ENCODE peak calls at places on chromosomes 5 and 9, in six cellular contexts. One of them, this sample, is unnamed.
A peak's percentile ranks its signal among the peaks of the same experiment; 100 is the strongest.

GRCh38 chr9:37342493-37342892 is 80.0 kb upstream of the GRHPR start:
- DNase-seq in H1: no peak
- DNase-seq in IMR-90: no peak
- DNase-seq in mesendoderm: no peak
- DNase-seq in H9: no peak
- DNase-seq in mesenchymal stem cell: no peak
- DNase-seq in this sample: no peak

GRCh38 chr9:35733109-35733541 is 659 bp downstream of the CREB3 start:
- DNase-seq in mesendoderm: peak; percentile 96
- DNase-seq in IMR-90: peak; percentile 75
- DNase-seq in mesenchymal stem cell: peak; percentile 80
- DNase-seq in H1: peak; percentile 65
- DNase-seq in H9: peak; percentile 78
- DNase-seq in this sample: peak; percentile 41

GRCh38 chr9:127392976-127393375 is 4.0 kb upstream of the SLC2A8 start:
- DNase-seq in H1: no peak
- DNase-seq in IMR-90: no peak
- DNase-seq in mesendoderm: no peak
- DNase-seq in mesenchymal stem cell: no peak
- DNase-seq in H9: no peak
- DNase-seq in this sample: no peak

GRCh38 chr9:133961226-133962165 is 30.6 kb downstream of the VAV2 start:
- DNase-seq in mesendoderm: no peak
- DNase-seq in IMR-90: no peak
- DNase-seq in H9: no peak
- DNase-seq in H1: no peak
- DNase-seq in mesenchymal stem cell: no peak
- DNase-seq in this sample: no peak

GRCh38 chr5:138032028-138032571 is 779 bp downstream of the FAM13B start:
- DNase-seq in mesendoderm: no peak
- DNase-seq in mesenchymal stem cell: no peak
- DNase-seq in H1: no peak
- DNase-seq in H9: peak; percentile 82
- DNase-seq in IMR-90: peak; percentile 43
- DNase-seq in this sample: no peak

GRCh38 chr9:100011062-100011681 is 87.6 kb downstream of the ERP44 start:
- DNase-seq in H9: no peak
- DNase-seq in H1: no peak
- DNase-seq in mesendoderm: peak; percentile 71
- DNase-seq in mesenchymal stem cell: peak; percentile 28
- DNase-seq in IMR-90: peak; percentile 67
- DNase-seq in this sample: peak; percentile 51

GRCh38 chr5:100789641-100790160 is 113.4 kb downstream of the ST8SIA4 start:
- DNase-seq in mesenchymal stem cell: no peak
- DNase-seq in IMR-90: no peak
- DNase-seq in H1: no peak
- DNase-seq in mesendoderm: no peak
- DNase-seq in H9: no peak
- DNase-seq in this sample: no peak

GRCh38 chr9:83396348-83396747 is 141.9 kb downstream of the FRMD3 start:
- DNase-seq in H9: no peak
- DNase-seq in IMR-90: no peak
- DNase-seq in mesendoderm: no peak
- DNase-seq in H1: no peak
- DNase-seq in mesenchymal stem cell: no peak
- DNase-seq in this sample: no peak

GRCh38 chr5:154857534-154858250 is 735 bp upstream of the CNOT8 start:
- DNase-seq in H9: peak; percentile 98
- DNase-seq in mesendoderm: peak; percentile 98
- DNase-seq in mesenchymal stem cell: peak; percentile 98
- DNase-seq in IMR-90: peak; percentile 96
- DNase-seq in H1: peak; percentile 93
- DNase-seq in this sample: peak; percentile 97

GRCh38 chr9:117546894-117547293 is 132.0 kb upstream of the ASTN2 start:
- DNase-seq in mesenchymal stem cell: no peak
- DNase-seq in H9: peak; percentile 30
- DNase-seq in mesendoderm: peak; percentile 21
- DNase-seq in IMR-90: no peak
- DNase-seq in H1: no peak
- DNase-seq in this sample: no peak

GRCh38 chr9:133490865-133491655 is 12.2 kb upstream of the SLC2A6 start:
- DNase-seq in mesenchymal stem cell: no peak
- DNase-seq in mesendoderm: no peak
- DNase-seq in H9: no peak
- DNase-seq in H1: no peak
- DNase-seq in IMR-90: no peak
- DNase-seq in this sample: no peak

GRCh38 chr5:67015577-67016290 is 180.9 kb downstream of the CD180 start:
- DNase-seq in H1: no peak
- DNase-seq in H9: no peak
- DNase-seq in mesenchymal stem cell: peak; percentile 48
- DNase-seq in mesendoderm: peak; percentile 38
- DNase-seq in IMR-90: peak; percentile 86
- DNase-seq in this sample: no peak

GRCh38 chr9:114864471-114864870 is 58.6 kb upstream of the TNFSF15 start:
- DNase-seq in mesendoderm: no peak
- DNase-seq in H1: no peak
- DNase-seq in H9: no peak
- DNase-seq in IMR-90: no peak
- DNase-seq in mesenchymal stem cell: peak; percentile 18
- DNase-seq in this sample: no peak

GRCh38 chr5:171418982-171419662 is at the start of gene FGF18:
- DNase-seq in IMR-90: peak; percentile 51
- DNase-seq in H1: peak; percentile 84
- DNase-seq in mesenchymal stem cell: peak; percentile 61
- DNase-seq in H9: peak; percentile 86
- DNase-seq in mesendoderm: peak; percentile 93
- DNase-seq in this sample: peak; percentile 68

GRCh38 chr5:50744761-50745160 is 78.3 kb downstream of the PARP8 start:
- DNase-seq in mesendoderm: no peak
- DNase-seq in H9: no peak
- DNase-seq in mesenchymal stem cell: peak; percentile 85
- DNase-seq in H1: no peak
- DNase-seq in IMR-90: peak; percentile 74
- DNase-seq in this sample: no peak
- H2BK15ac ChIP-seq in mesendoderm: no peak overlapping the region
- H2BK15ac ChIP-seq in H9: no peak overlapping the region
- H2BK15ac ChIP-seq in mesenchymal stem cell: no peak overlapping the region
- H2BK15ac ChIP-seq in H1: no peak overlapping the region
- H2BK15ac ChIP-seq in IMR-90: no peak overlapping the region
- H2BK15ac ChIP-seq in this sample: no peak overlapping the region

DNA sequence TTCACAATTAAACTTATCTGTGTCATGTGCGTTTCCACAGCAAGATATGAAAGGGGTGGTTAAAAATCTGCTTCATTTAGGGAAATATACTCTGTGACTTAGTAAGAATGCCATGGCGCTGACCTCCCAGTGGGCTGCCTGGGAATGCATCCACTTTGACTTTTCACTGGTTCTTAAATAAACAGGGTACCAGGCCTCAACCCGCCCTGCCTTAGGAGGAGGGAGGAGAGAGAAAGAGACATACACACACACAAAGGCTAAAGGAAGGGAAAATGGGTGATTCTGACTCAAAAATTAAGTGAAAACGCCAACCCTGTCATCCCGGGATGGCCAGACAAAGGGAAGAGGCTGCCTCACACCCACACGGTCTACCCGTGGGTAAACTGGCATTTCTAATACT is 122.1 kb downstream of the EBF1 start:
- DNase-seq in mesendoderm: no peak
- DNase-seq in IMR-90: no peak
- DNase-seq in H1: no peak
- DNase-seq in H9: no peak
- DNase-seq in mesenchymal stem cell: no peak
- DNase-seq in this sample: no peak
- H2BK15ac ChIP-seq in mesendoderm: no peak overlapping the region
- H2BK15ac ChIP-seq in IMR-90: no peak overlapping the region
- H2BK15ac ChIP-seq in H1: no peak overlapping the region
- H2BK15ac ChIP-seq in H9: no peak overlapping the region
- H2BK15ac ChIP-seq in mesenchymal stem cell: no peak overlapping the region
- H2BK15ac ChIP-seq in this sample: no peak overlapping the region

GRCh38 chr9:72193478-72193881 is 44.2 kb downstream of the GDA start:
- DNase-seq in IMR-90: no peak
- DNase-seq in H9: peak; percentile 36
- DNase-seq in H1: no peak
- DNase-seq in mesenchymal stem cell: no peak
- DNase-seq in mesendoderm: peak; percentile 22
- DNase-seq in this sample: no peak
- H2BK15ac ChIP-seq in IMR-90: no peak overlapping the region
- H2BK15ac ChIP-seq in H9: no peak overlapping the region
- H2BK15ac ChIP-seq in H1: no peak overlapping the region
- H2BK15ac ChIP-seq in mesenchymal stem cell: no peak overlapping the region
- H2BK15ac ChIP-seq in mesendoderm: no peak overlapping the region
- H2BK15ac ChIP-seq in this sample: no peak overlapping the region

GRCh38 chr5:93302711-93303110 is 278.3 kb downstream of the NR2F1-AS1 start:
- DNase-seq in H9: no peak
- DNase-seq in H1: no peak
- DNase-seq in mesenchymal stem cell: no peak
- DNase-seq in IMR-90: no peak
- DNase-seq in mesendoderm: no peak
- DNase-seq in this sample: no peak

GRCh38 chr5:93299596-93300308 is 281.3 kb downstream of the NR2F1-AS1 start:
- DNase-seq in H1: peak; percentile 63
- DNase-seq in IMR-90: no peak
- DNase-seq in mesendoderm: peak; percentile 71
- DNase-seq in mesenchymal stem cell: no peak
- DNase-seq in H9: peak; percentile 39
- DNase-seq in this sample: peak; percentile 92

GRCh38 chr5:93300309-93300923 is 280.6 kb downstream of the NR2F1-AS1 start:
- DNase-seq in IMR-90: no peak
- DNase-seq in mesendoderm: no peak
- DNase-seq in H9: no peak
- DNase-seq in H1: no peak
- DNase-seq in mesenchymal stem cell: no peak
- DNase-seq in this sample: peak; percentile 47

GRCh38 chr5:93303291-93303691 is 277.7 kb downstream of the NR2F1-AS1 start:
- DNase-seq in mesendoderm: no peak
- DNase-seq in H1: no peak
- DNase-seq in IMR-90: no peak
- DNase-seq in H9: no peak
- DNase-seq in mesenchymal stem cell: no peak
- DNase-seq in this sample: no peak

DNA sequence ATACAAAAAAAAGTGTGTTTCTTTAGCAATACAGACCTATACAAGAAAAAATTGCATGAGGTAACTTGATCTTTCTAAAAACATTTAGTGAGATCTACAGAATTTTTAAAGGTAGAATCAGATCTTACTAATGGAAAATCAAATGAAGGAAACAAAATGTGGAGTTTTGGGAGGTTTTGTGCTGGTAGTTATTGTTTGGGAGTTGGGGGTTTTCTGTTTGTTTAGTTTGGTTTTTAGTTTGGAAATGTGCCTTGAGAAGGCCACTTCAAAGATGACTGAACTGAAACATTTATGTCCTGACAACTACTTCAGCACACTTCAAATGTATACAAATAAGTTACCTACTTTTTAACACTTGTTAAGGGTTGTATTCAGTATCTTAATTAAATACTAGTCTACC is 280.1 kb downstream of the NR2F1-AS1 start:
- DNase-seq in mesenchymal stem cell: no peak
- DNase-seq in H1: no peak
- DNase-seq in H9: no peak
- DNase-seq in IMR-90: no peak
- DNase-seq in mesendoderm: no peak
- DNase-seq in this sample: no peak
- H2BK15ac ChIP-seq in mesenchymal stem cell: no peak overlapping the region
- H2BK15ac ChIP-seq in H1: no peak overlapping the region
- H2BK15ac ChIP-seq in H9: no peak overlapping the region
- H2BK15ac ChIP-seq in IMR-90: no peak overlapping the region
- H2BK15ac ChIP-seq in mesendoderm: no peak overlapping the region
- H2BK15ac ChIP-seq in this sample: no peak overlapping the region

GRCh38 chr9:3569529-3569928 is 43.7 kb upstream of the RFX3 start:
- DNase-seq in mesenchymal stem cell: no peak
- DNase-seq in H1: no peak
- DNase-seq in H9: no peak
- DNase-seq in mesendoderm: no peak
- DNase-seq in IMR-90: no peak
- DNase-seq in this sample: no peak
- H2BK15ac ChIP-seq in mesenchymal stem cell: no peak overlapping the region
- H2BK15ac ChIP-seq in H1: no peak overlapping the region
- H2BK15ac ChIP-seq in H9: no peak overlapping the region
- H2BK15ac ChIP-seq in mesendoderm: no peak overlapping the region
- H2BK15ac ChIP-seq in IMR-90: no peak overlapping the region
- H2BK15ac ChIP-seq in this sample: no peak overlapping the region

GRCh38 chr9:93139365-93140182 is 5.5 kb upstream of the NINJ1 start:
- DNase-seq in mesendoderm: no peak
- DNase-seq in IMR-90: no peak
- DNase-seq in H1: no peak
- DNase-seq in mesenchymal stem cell: no peak
- DNase-seq in H9: no peak
- DNase-seq in this sample: no peak
- H2BK15ac ChIP-seq in mesendoderm: no peak overlapping the region
- H2BK15ac ChIP-seq in IMR-90: no peak overlapping the region
- H2BK15ac ChIP-seq in H1: no peak overlapping the region
- H2BK15ac ChIP-seq in mesenchymal stem cell: no peak overlapping the region
- H2BK15ac ChIP-seq in H9: no peak overlapping the region
- H2BK15ac ChIP-seq in this sample: peak overlapping the region; percentile 49

GRCh38 chr9:92626484-92626883 is 43.4 kb downstream of the IPPK start:
- DNase-seq in H9: no peak
- DNase-seq in mesenchymal stem cell: no peak
- DNase-seq in mesendoderm: no peak
- DNase-seq in H1: no peak
- DNase-seq in IMR-90: no peak
- DNase-seq in this sample: no peak

GRCh38 chr9:92631452-92632211 is 38.3 kb downstream of the IPPK start:
- DNase-seq in mesenchymal stem cell: no peak
- DNase-seq in H9: peak; percentile 7
- DNase-seq in mesendoderm: no peak
- DNase-seq in IMR-90: no peak
- DNase-seq in H1: no peak
- DNase-seq in this sample: no peak

GRCh38 chr9:92632641-92633040 is 37.3 kb downstream of the IPPK start:
- DNase-seq in H1: no peak
- DNase-seq in mesendoderm: no peak
- DNase-seq in H9: peak; percentile 10
- DNase-seq in mesenchymal stem cell: no peak
- DNase-seq in IMR-90: no peak
- DNase-seq in this sample: no peak

DNA sequence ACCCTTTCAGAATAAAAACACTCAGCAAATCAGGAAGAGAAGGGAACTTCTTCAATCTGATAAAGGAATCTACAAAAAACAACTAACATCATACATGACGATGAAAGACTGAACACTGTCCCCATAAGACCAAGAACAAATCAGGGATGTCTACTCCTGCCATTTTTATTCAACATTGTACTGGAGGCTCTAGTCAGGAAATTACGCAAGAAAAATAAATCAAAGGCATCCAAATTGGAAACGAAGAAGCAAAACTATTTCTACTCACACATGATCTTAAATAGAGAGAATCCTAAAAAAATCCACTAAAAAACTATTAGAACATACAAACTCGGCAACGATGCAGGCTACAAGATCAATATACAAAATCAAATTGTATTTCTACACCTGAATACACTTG is 42.3 kb downstream of the IPPK start:
- DNase-seq in H9: no peak
- DNase-seq in mesendoderm: no peak
- DNase-seq in H1: no peak
- DNase-seq in mesenchymal stem cell: no peak
- DNase-seq in IMR-90: no peak
- DNase-seq in this sample: no peak
- H2BK15ac ChIP-seq in H9: no peak overlapping the region
- H2BK15ac ChIP-seq in mesendoderm: no peak overlapping the region
- H2BK15ac ChIP-seq in H1: no peak overlapping the region
- H2BK15ac ChIP-seq in mesenchymal stem cell: no peak overlapping the region
- H2BK15ac ChIP-seq in IMR-90: no peak overlapping the region
- H2BK15ac ChIP-seq in this sample: no peak overlapping the region

GRCh38 chr5:94274684-94275083 is 343.7 kb downstream of the KIAA0825 start:
- DNase-seq in mesenchymal stem cell: no peak
- DNase-seq in H9: no peak
- DNase-seq in H1: no peak
- DNase-seq in mesendoderm: no peak
- DNase-seq in IMR-90: no peak
- DNase-seq in this sample: no peak
- H2BK15ac ChIP-seq in mesenchymal stem cell: no peak overlapping the region
- H2BK15ac ChIP-seq in H9: no peak overlapping the region
- H2BK15ac ChIP-seq in H1: no peak overlapping the region
- H2BK15ac ChIP-seq in mesendoderm: no peak overlapping the region
- H2BK15ac ChIP-seq in IMR-90: no peak overlapping the region
- H2BK15ac ChIP-seq in this sample: no peak overlapping the region